ENCODE peak calls at places on chromosomes 11 and 22, in six cellular contexts. Y, M, F, X, D and C are unnamed samples.

GRCh38 chr11:24198458-24198857 is 298.4 kb upstream of the LUZP2 start:
- DNase-seq in D (no peak), X (peak), M (no peak), F (no peak), Y (peak), C (no peak)

GRCh38 chr11:18312663-18313420 is 9.1 kb downstream of the HPS5 start:
- DNase-seq in D (no peak), X (peak), F (no peak), M (no peak), Y (peak), C (peak)

GRCh38 chr22:43441751-43442150 is 29.9 kb downstream of the MPPED1 start:
- DNase-seq in X (no peak), D (no peak), Y (no peak), M (no peak), F (no peak), C (no peak)

GRCh38 chr11:104127828-104128227 is 36.1 kb downstream of the PDGFD start:
- DNase-seq in M (peak), Y (peak), D (no peak), F (no peak), X (peak), C (no peak)

GRCh38 chr11:34644669-34645406 is 23.9 kb downstream of the EHF start:
- DNase-seq in M (peak), F (no peak), D (no peak), Y (peak), X (peak), C (no peak)

GRCh38 chr11:111531687-111532364 is 8.7 kb upstream of the LAYN start:
- DNase-seq in Y (peak), F (no peak), X (peak), M (peak), D (no peak), C (peak)

GRCh38 chr11:120335596-120335927 is 651 bp upstream of the ARHGEF12 start:
- DNase-seq in D (no peak), F (no peak), M (no peak), Y (peak), X (no peak), C (no peak)

GRCh38 chr22:26561756-26562417 is 28.0 kb downstream of the TPST2 start:
- DNase-seq in D (no peak), X (no peak), F (no peak), Y (no peak), M (no peak), C (no peak)

GRCh38 chr11:64743591-64744543 is at the start of gene RASGRP2:
- DNase-seq in F (no peak), M (peak), X (peak), Y (no peak), D (no peak), C (no peak)

GRCh38 chr11:92711913-92712312 is 257.5 kb upstream of the MTNR1B start:
- DNase-seq in Y (no peak), F (no peak), D (no peak), M (no peak), X (no peak), C (no peak)

GRCh38 chr11:86676533-86677154 is 4.2 kb upstream of the ME3 start:
- DNase-seq in F (peak), D (no peak), M (peak), Y (no peak), X (no peak), C (peak)

GRCh38 chr11:125902927-125903752 is at the start of gene PUS3:
- DNase-seq in X (peak), M (peak), Y (peak), D (peak), F (peak), C (peak)

GRCh38 chr11:111826322-111826950 is 44.9 kb downstream of the ALG9 start:
- DNase-seq in F (no peak), Y (no peak), M (no peak), D (no peak), X (no peak), C (no peak)

GRCh38 chr11:128195057-128195751 is 392.2 kb downstream of the ETS1 start:
- DNase-seq in F (no peak), D (no peak), Y (no peak), M (no peak), X (peak), C (no peak)

GRCh38 chr22:30253205-30253852 is 6.8 kb upstream of the LIF start:
- DNase-seq in Y (peak), F (no peak), X (no peak), M (no peak), D (no peak), C (no peak)

GRCh38 chr11:10918698-10919097 is 60.8 kb upstream of the ZBED5 start:
- DNase-seq in Y (no peak), F (no peak), M (no peak), X (no peak), D (no peak), C (no peak)

GRCh38 chr22:36936362-36937116 is 23.1 kb downstream of the CSF2RB start:
- DNase-seq in F (no peak), M (no peak), X (no peak), D (no peak), Y (no peak), C (no peak)

GRCh38 chr11:105045897-105046296 is 762 bp upstream of the CARD16 start:
- DNase-seq in M (no peak), Y (no peak), D (no peak), F (no peak), X (no peak), C (no peak)

GRCh38 chr11:62574363-62575057 is 819 bp upstream of the EEF1G start:
- DNase-seq in M (no peak), Y (peak), X (no peak), D (no peak), F (no peak), C (peak)

GRCh38 chr11:112355726-112356125 is 95.1 kb upstream of the PLET1 start:
- DNase-seq in M (peak), D (peak), Y (peak), X (no peak), F (no peak), C (no peak)

GRCh38 chr11:128179049-128179448 is 408.3 kb downstream of the ETS1 start:
- DNase-seq in F (no peak), X (no peak), M (no peak), D (no peak), Y (no peak), C (no peak)

GRCh38 chr11:119854521-119854920 is 125.5 kb upstream of the NECTIN1 start:
- DNase-seq in X (no peak), M (no peak), Y (no peak), D (no peak), F (no peak), C (no peak)

GRCh38 chr22:42289671-42290269 is 19.3 kb upstream of the TCF20 start:
- DNase-seq in Y (no peak), D (no peak), M (no peak), F (no peak), X (no peak), C (no peak)

GRCh38 chr11:64122411-64123101 is 43.4 kb downstream of the MACROD1 start:
- DNase-seq in M (no peak), Y (no peak), F (no peak), D (no peak), X (no peak), C (no peak)

GRCh38 chr11:117584056-117584830 is 212.8 kb downstream of the DSCAML1 start:
- DNase-seq in F (no peak), D (no peak), M (no peak), Y (peak), X (no peak), C (no peak)

GRCh38 chr11:76602431-76602861 is 68.1 kb downstream of the LRRC32 start:
- DNase-seq in M (no peak), F (no peak), X (peak), Y (peak), D (no peak), C (peak)

GRCh38 chr11:117075186-117075585 is 23.0 kb downstream of the SIK3 start:
- DNase-seq in Y (no peak), M (no peak), D (no peak), X (no peak), F (no peak), C (no peak)

GRCh38 chr11:20544536-20545237 is 54.7 kb upstream of the SLC6A5 start:
- DNase-seq in X (no peak), M (peak), Y (no peak), D (no peak), F (no peak), C (no peak)

GRCh38 chr11:119724956-119725355 is 4.0 kb downstream of the NECTIN1 start:
- DNase-seq in Y (no peak), D (no peak), F (no peak), X (no peak), M (no peak), C (no peak)

GRCh38 chr22:25365491-25366261 is 146.2 kb downstream of the CRYBB2 start:
- DNase-seq in F (no peak), D (no peak), M (no peak), Y (no peak), X (no peak), C (peak)

GRCh38 chr22:47084226-47084625 is 321.8 kb downstream of the TBC1D22A start:
- DNase-seq in F (no peak), D (no peak), Y (no peak), M (peak), X (no peak), C (no peak)

GRCh38 chr11:101003468-101003867 is 126.1 kb downstream of the PGR start:
- DNase-seq in D (no peak), M (peak), F (no peak), X (no peak), Y (no peak), C (no peak)

GRCh38 chr11:117328414-117329010 is 858 bp downstream of the CEP164 start:
- DNase-seq in X (peak), Y (peak), D (no peak), F (no peak), M (peak), C (no peak)

GRCh38 chr22:50536231-50536630 is 6.4 kb upstream of the TYMP start:
- DNase-seq in Y (no peak), F (no peak), X (no peak), M (no peak), D (no peak), C (no peak)
- H3K4me3 ChIP-seq in Y (no peak), F (no peak), X (no peak), M (no peak), D (no peak), C (no peak)

GRCh38 chr11:69896250-69896649 is 77.0 kb upstream of the FGF3 start:
- DNase-seq in D (no peak), F (no peak), X (peak), M (no peak), Y (peak), C (peak)
- H2BK120ac ChIP-seq in D (no peak), F (no peak), X (no peak), M (no peak), Y (no peak), C (no peak)

DNA sequence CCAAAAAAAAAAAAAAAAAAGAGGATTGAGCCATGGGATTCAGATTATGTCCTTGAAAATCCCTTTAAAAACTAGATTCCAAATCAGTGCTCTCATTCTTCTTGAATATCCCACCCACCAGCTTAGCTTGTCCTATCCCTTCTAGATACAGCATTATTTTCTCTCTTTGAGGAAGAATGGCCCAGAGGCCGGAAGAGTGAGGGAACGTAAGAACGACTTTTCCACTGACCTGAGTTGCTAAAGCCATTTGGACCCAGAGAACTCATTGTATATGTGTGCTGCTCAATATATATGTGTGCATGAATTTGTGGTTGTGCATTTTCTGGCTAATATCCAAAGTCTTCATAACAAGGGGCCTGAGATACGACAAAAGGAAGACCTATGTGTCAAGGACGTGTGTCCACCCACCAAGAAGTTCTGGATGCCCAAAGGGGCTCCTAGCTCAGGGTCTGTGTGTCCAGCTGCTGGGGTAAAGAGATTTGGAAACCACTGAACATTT is 35.0 kb upstream of the CREB3L1 start:
- DNase-seq in M (no peak), Y (no peak), F (no peak), X (no peak), D (no peak), C (no peak)
- H3K4ac ChIP-seq in M (peak), Y (peak), F (no peak), X (peak), D (peak), C (peak)

DNA sequence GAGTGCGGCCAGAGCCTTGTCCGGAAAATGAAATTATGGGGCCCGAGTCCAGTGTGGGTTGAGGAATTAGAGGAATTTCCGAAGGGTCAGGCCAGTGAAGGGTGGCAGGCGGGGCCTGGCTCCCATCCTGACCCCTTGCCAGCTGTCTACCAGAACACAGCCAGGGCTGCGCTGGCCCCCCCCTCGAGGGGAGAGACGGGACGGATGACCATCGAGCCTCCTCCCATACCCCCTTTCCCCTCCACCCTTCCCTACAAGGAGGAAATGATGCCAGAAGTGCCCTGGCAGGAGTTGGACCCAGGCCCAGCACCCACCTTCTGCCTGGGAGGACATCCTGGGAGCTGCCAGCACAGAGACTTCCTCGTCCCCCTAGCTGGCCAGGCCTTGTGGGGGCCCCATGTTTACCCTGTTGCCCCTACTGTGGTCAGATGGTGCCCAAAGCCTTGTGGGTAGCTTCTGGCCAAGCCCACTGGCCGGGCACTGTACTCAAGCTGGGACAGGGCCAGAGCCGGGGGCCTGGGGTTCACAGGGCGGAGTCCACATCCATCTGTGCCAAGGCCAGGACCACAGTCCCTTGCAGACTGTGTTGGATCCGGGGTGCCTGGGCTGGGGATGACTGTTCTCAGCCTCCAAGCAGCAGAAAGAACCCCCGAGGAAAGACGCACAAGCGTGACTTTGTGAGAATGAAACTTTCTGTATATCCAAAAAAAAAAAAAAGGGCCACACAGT is 20.8 kb downstream of the ARVCF start:
- DNase-seq in M (no peak), F (no peak), X (no peak), Y (no peak), D (no peak), C (no peak)
- H3K4me3 ChIP-seq in M (no peak), F (no peak), X (no peak), Y (no peak), D (no peak), C (no peak)

GRCh38 chr22:41092023-41092817 is at the start of gene EP300:
- DNase-seq in F (peak), Y (peak), M (peak), D (no peak), X (peak), C (peak)
- H2BK120ac ChIP-seq in F (peak), Y (peak), M (peak), D (peak), X (peak), C (peak)

DNA sequence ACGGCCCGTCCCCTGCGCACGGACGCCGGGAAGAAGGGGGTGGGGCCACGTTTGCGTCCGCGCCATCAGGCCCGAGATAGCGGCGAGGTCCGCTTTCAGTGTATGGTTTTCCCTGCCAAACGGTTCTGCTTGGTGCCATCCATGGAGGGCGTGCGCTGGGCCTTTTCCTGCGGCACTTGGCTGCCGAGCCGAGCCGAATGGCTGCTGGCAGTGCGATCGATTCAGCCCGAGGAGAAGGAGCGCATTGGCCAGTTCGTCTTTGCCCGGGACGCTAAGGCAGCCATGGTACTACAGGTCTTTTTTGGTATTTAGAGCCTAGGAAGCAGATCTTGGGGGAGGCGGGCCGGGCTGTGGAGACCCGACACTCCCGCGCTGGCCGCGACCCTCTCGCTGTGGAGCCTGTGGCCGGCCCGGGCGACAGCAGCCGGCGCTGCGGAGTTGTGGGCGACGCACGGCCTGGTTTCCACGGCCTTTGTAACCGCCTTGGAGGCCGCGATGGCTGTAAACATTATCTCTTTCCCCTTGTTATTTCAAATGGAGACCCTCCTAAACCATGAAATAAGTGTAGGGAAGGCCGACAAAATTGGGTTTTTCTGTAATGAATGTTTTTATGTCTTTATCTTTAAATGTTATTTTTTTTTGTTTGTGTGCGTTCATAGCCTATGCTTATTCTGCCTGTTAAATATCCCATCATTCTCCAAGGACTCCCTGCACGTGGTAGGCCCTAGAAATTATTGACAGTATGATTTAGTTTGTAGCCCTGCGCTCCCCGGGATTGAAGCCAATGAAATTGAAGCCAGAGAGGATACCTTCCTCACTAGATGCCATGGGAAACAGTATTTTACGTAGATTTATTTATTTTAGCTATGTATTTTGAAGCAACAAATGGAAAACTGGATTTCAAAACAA is at the start of gene AASDHPPT:
- DNase-seq in M (no peak), Y (peak), D (no peak), F (no peak), X (no peak), C (no peak)
- H3K4ac ChIP-seq in M (peak), Y (peak), D (peak), F (no peak), X (peak), C (peak)

GRCh38 chr11:3835100-3835485 is 5.7 kb downstream of the RHOG start:
- DNase-seq in X (no peak), Y (peak), M (peak), D (no peak), F (no peak), C (no peak)

GRCh38 chr11:3836903-3837302 is 3.9 kb downstream of the RHOG start:
- DNase-seq in M (no peak), F (no peak), X (no peak), Y (no peak), D (no peak), C (peak)

GRCh38 chr11:3834349-3835099 is 6.2 kb downstream of the RHOG start:
- DNase-seq in D (no peak), Y (no peak), F (no peak), M (peak), X (no peak), C (no peak)

GRCh38 chr11:3837793-3838192 is 3.0 kb downstream of the RHOG start:
- DNase-seq in M (no peak), F (no peak), Y (no peak), X (no peak), D (no peak), C (peak)

GRCh38 chr11:3835752-3836151 is 5.0 kb downstream of the RHOG start:
- DNase-seq in X (no peak), M (no peak), Y (no peak), D (no peak), F (no peak), C (no peak)
- H3K4me3 ChIP-seq in X (no peak), M (no peak), Y (no peak), D (no peak), F (no peak), C (no peak)

DNA sequence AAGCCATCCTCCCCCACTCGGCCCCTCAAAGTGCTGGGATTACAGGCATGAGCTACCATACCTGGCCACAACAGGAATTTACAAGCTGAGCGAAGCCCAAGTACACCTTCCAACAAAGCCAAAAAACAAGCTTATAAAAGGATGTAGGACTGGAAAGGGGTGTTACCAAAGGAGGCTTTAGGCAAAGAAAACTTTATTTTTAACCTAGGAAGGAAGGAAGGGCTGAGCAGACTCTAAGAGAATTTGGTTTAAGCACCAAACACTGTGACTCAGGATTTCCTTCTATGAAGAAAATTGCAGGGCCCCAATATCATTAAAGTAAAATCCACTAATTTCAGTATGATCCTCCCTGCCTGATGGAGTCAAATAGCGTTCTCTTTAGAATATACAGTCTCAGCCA is 12.1 kb downstream of the DENND5A start:
- DNase-seq in F (no peak), X (no peak), D (no peak), Y (no peak), M (no peak), C (no peak)
- H2BK120ac ChIP-seq in F (no peak), X (no peak), D (no peak), Y (no peak), M (no peak), C (no peak)